ENCODE peak calls at places on chromosomes 4 and X, in eight cellular contexts. T is fibroblast of lung, F is neural progenitor cell, B is endothelial cell of umbilical vein, Y is mammary epithelial cell, R is SK-N-SH, P is hepatocyte, G is GM23248. N is an unnamed sample. For H3K36me3 and H3K4me1, the result is how much of the 10 kb centered on the place peaks cover.

GRCh38 chr4:30716158-30716557 is 4.0 kb upstream of the PCDH7 start:
- DNase-seq in T (peak), F (peak), B (peak), Y (peak), R (peak), P (peak), G (peak), N (no peak)

GRCh38 chr4:84324303-84324702 is 174.8 kb downstream of the NKX6-1 start:
- DNase-seq in T (no peak), F (peak), B (no peak), Y (no peak), R (peak), P (no peak), G (no peak), N (no peak)

GRCh38 chr4:142824368-142824767 is 21.7 kb downstream of the INPP4B start:
- DNase-seq in T (peak), F (no peak), B (no peak), Y (peak), R (no peak), P (no peak), G (peak), N (peak)

GRCh38 chrX:48854898-48855297 is 19.5 kb upstream of the PCSK1N start:
- DNase-seq in T (peak), F (peak), B (no peak), Y (peak), R (no peak), P (no peak), G (no peak), N (no peak)

GRCh38 chrX:131802836-131803626 is 220.1 kb upstream of the STK26 start:
- DNase-seq in T (peak), F (no peak), B (peak), Y (peak), R (peak), P (no peak), G (no peak), N (no peak)

GRCh38 chr4:95732061-95732460 is 107.8 kb upstream of the PDHA2 start:
- DNase-seq in T (peak), F (no peak), B (peak), Y (peak), R (peak), P (peak), G (no peak), N (peak)

GRCh38 chr4:173037242-173037641 is 131.4 kb upstream of the GALNT7 start:
- DNase-seq in T (no peak), F (no peak), B (no peak), Y (no peak), R (no peak), P (no peak), G (no peak), N (no peak)

GRCh38 chrX:129678176-129678880 is 23.6 kb upstream of the APLN start:
- DNase-seq in T (peak), F (peak), B (peak), Y (no peak), R (peak), P (peak), G (peak), N (no peak)

GRCh38 chrX:39336709-39337294 is 535.5 kb downstream of the MID1IP1 start:
- DNase-seq in T (peak), F (no peak), B (peak), Y (no peak), R (no peak), P (peak), G (peak), N (no peak)

GRCh38 chr4:56226579-56226978 is 160.7 kb downstream of the AASDH start:
- DNase-seq in T (no peak), F (no peak), B (no peak), Y (no peak), R (no peak), P (no peak), G (no peak), N (no peak)

GRCh38 chr4:95549246-95550138 is 719 bp upstream of the UNC5C start:
- DNase-seq in T (peak), F (peak), B (peak), Y (peak), R (peak), P (peak), G (peak), N (peak)

DNA sequence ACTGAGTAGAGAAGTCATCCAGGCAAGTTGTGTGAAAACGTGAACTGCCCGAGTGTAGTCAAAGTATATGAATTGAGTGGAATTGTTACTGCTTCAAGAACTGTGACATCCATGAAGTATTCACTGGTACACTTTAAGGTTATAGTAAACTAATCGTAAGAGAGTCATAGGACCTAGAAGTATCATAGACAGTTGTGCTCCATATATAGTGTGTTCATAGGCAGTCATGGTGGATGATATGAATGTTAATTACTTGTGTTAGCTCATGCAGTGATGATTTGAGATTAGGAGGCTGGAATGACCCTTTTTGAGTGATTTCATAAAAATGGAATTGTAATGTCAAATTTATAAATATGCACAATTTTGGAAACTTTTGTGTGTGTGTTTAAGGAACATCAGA is 81.3 kb upstream of the TLR2 start:
- DNase-seq in T (no peak), F (no peak), B (no peak), Y (no peak), R (no peak), P (no peak), G (no peak), N (no peak)
- H3K36me3 ChIP-seq in T (under half), F (under half), B (under half), Y (under half), R (under half), P (under half), G (under half), N (under half)

GRCh38 chrX:148574247-148574973 is 74.0 kb downstream of the AFF2 start:
- DNase-seq in T (peak), F (no peak), B (no peak), Y (peak), R (no peak), P (no peak), G (peak), N (peak)
- H3K4me2 ChIP-seq in T (no peak), F (no peak), B (no peak), Y (no peak), R (no peak), P (no peak), G (no peak), N (no peak)

DNA sequence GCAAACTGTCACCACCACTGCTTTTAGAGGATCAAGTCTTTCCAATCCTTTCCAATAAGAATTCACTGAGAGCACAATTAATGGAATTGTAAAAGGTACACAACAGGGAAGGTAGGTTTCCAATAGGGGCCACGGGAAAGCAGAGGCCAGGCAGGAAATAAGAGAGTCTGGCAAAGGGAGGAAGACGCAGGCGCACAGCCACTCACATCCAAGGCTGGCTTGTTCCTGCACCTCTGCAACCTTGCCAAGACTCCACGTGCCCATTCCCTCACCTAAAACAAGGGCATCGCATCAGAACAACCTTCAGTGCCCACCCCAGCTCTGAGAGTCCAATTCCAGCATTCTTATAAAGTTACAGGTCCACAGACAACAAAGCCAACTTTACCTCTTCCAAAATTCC is 81.2 kb downstream of the AFAP1 start:
- DNase-seq in T (no peak), F (no peak), B (no peak), Y (no peak), R (no peak), P (no peak), G (no peak), N (no peak)
- H3K4me1 ChIP-seq in T (under half), F (under half), B (half or more), Y (under half), R (under half), P (under half), G (half or more), N (half or more)

GRCh38 chr4:75781328-75781727 is 57.0 kb downstream of the USO1 start:
- DNase-seq in T (peak), F (no peak), B (no peak), Y (no peak), R (no peak), P (no peak), G (peak), N (peak)

GRCh38 chr4:75777589-75777988 is 53.2 kb downstream of the USO1 start:
- DNase-seq in T (no peak), F (no peak), B (no peak), Y (no peak), R (no peak), P (no peak), G (no peak), N (no peak)

GRCh38 chr4:75779059-75779757 is 54.8 kb downstream of the USO1 start:
- DNase-seq in T (no peak), F (no peak), B (no peak), Y (no peak), R (no peak), P (no peak), G (no peak), N (no peak)
- H3K36me3 ChIP-seq in T (under half), F (under half), B (under half), Y (under half), R (half or more), P (under half), G (half or more), N (half or more)

GRCh38 chr4:102504941-102505340 is 3.8 kb downstream of the NFKB1 start:
- DNase-seq in T (no peak), F (no peak), B (no peak), Y (no peak), R (no peak), P (no peak), G (no peak), N (no peak)

GRCh38 chr4:102503301-102503746 is 2.2 kb downstream of the NFKB1 start:
- DNase-seq in T (no peak), F (no peak), B (peak), Y (no peak), R (peak), P (no peak), G (no peak), N (no peak)

GRCh38 chr4:102501635-102502382 is 650 bp downstream of the NFKB1 start:
- DNase-seq in T (peak), F (peak), B (peak), Y (peak), R (peak), P (peak), G (peak), N (peak)

GRCh38 chr4:102505708-102506107 is 4.5 kb downstream of the NFKB1 start:
- DNase-seq in T (no peak), F (no peak), B (no peak), Y (no peak), R (no peak), P (no peak), G (no peak), N (no peak)

DNA sequence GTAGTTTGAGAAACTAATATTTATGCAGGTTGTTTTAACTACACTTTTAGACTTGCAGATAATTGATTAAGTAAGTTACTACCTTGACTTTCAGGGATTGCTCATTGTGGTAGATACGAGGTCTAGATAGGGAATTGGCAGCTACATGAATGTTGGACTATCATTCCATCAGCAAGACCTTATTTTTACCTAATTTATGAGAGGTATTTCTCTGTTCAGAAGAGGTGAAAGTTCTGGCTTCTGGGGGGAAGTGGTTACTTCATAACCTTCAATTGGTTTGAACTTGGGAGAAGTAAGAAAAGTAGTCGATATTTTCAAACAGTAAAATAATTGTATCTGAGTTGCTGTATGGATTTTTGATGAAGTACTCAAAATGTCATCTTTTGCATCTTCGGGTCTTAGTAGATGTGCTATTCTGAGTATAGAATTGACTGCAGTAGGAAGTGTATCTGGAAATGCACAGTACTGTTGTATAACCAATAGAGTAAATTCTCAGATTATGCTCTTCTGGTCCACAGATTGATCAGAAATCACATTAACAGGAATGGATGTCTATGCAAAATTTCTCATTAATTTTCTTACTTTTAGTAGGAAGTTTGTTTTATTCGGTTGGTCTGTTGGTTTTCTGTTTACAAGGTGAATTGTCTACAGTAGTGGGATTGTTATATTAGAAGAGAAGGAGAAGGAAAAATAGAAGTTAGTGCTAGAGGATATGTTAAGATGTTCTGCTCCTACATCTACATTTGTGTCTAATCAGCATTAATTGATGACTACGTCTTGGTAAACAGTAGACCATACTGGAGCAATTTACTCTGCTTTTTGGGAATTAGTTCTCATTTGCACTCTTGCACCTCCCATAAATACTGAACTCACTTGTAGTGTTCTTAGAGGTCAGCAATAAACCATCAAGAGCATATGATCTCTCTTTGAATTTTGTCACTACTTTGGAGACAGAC is 3.0 kb downstream of the NFKB1 start:
- DNase-seq in T (no peak), F (no peak), B (no peak), Y (no peak), R (no peak), P (no peak), G (no peak), N (no peak)
- H3K4me2 ChIP-seq in T (peak), F (no peak), B (peak), Y (peak), R (peak), P (peak), G (peak), N (peak)

GRCh38 chrX:54044877-54045328 is 630 bp upstream of the PHF8 start:
- DNase-seq in T (no peak), F (no peak), B (no peak), Y (no peak), R (peak), P (no peak), G (no peak), N (no peak)
- H3K4me1 ChIP-seq in T (under half), F (under half), B (under half), Y (under half), R (under half), P (under half), G (under half), N (under half)

GRCh38 chr4:39023059-39023458 is 9.2 kb downstream of the TMEM156 start:
- DNase-seq in T (no peak), F (no peak), B (no peak), Y (no peak), R (no peak), P (no peak), G (no peak), N (no peak)
- H3K36me3 ChIP-seq in T (under half), F (under half), B (under half), Y (under half), R (under half), P (under half), G (under half), N (under half)

DNA sequence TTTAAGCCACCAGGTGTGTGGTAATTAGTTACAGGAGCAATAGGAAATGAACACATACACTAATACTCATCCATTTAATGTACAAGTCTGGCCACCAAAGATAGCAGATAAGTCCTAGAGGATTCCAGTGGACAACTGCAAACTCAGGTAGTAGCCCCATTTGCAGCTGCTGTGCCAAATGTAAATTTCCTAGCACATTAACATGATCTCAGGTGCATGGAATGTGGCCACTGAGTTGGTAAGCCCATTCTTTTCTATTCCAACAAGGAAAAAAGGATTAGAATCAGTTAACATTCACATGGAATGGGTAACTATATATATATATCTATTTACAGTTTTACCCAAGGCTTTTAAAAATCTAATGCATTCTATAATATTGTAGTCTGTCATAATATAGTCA is 23.3 kb upstream of the FRAS1 start:
- DNase-seq in T (peak), F (no peak), B (no peak), Y (no peak), R (no peak), P (no peak), G (no peak), N (no peak)
- H3K4me2 ChIP-seq in T (no peak), F (no peak), B (no peak), Y (no peak), R (no peak), P (no peak), G (no peak), N (no peak)

GRCh38 chrX:44897539-44897938 is 24.6 kb downstream of the KDM6A start:
- DNase-seq in T (no peak), F (no peak), B (no peak), Y (no peak), R (no peak), P (no peak), G (no peak), N (no peak)

GRCh38 chrX:44896566-44897186 is 23.7 kb downstream of the KDM6A start:
- DNase-seq in T (no peak), F (no peak), B (no peak), Y (no peak), R (no peak), P (no peak), G (no peak), N (no peak)

GRCh38 chrX:44903842-44904530 is 31.0 kb downstream of the KDM6A start:
- DNase-seq in T (no peak), F (no peak), B (no peak), Y (no peak), R (no peak), P (no peak), G (peak), N (no peak)

GRCh38 chrX:44903107-44903506 is 30.1 kb downstream of the KDM6A start:
- DNase-seq in T (peak), F (no peak), B (peak), Y (peak), R (no peak), P (no peak), G (peak), N (peak)

DNA sequence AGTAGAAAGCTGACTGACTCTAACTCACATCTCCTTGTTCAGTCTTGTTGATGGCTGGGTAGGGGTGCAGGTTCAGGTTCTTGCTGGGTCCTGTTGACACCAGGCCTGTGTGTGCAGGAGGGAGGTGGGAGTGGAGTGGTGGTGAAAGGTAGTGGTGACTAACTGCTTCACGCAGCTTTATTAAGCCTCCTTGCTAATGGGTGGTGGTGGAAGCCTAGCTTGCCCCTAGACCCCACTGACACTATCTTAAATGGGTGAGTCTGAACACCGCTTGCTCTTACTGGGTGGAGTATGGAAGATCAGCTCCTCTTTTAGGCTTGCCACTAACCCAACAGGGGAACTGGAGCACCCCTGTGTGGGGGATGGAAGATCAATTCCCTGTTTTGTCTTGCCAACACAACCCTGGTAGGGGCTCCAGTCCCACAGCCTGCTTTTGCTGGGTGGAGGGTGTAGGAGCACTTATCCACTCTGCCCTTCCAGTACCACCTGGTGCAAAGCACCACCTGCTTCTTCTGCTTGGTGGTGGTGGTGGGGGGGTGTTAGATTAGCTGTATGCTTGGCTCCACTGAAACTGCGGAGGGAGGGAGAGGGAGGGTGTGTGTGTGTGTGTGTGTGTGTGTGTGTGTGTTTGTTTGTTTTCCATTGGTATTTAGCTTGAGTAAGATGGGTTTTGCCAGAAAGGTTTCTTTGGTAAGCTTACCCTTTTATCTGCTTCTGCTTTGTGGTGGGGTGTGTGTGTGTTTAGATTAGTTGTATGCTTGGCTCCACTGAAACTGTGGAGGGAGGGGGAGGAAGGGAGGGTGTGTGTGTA is 25.6 kb downstream of the KDM6A start:
- DNase-seq in T (peak), F (no peak), B (no peak), Y (peak), R (no peak), P (no peak), G (no peak), N (peak)
- H3K4me1 ChIP-seq in T (under half), F (under half), B (under half), Y (under half), R (under half), P (under half), G (under half), N (under half)

DNA sequence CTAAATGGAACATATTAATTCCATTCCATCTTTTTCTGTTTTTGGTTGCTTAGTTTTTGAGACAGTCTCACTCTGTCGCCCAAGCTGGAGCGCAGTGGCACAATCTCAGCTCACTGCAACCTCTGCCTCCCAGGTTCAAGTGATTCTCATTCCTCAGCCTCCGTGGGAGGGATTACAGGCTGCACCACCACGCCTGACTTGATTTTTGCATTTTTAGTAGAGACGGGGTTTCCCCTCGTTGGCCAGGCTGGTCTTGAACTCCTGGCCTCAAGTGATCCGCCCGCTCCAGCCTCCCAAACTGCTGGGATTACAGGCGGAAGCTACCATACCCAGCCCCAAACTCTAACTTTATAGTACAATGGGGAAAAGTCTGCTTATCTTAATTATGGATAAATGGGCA is 11.2 kb downstream of the HNRNPD start:
- DNase-seq in T (no peak), F (no peak), B (no peak), Y (no peak), R (no peak), P (no peak), G (no peak), N (no peak)
- H3K36me3 ChIP-seq in T (under half), F (under half), B (under half), Y (under half), R (under half), P (under half), G (under half), N (under half)